ENCODE peak calls at places on chromosome 3, in five cellular contexts. V, F, I, P and Y are unnamed samples. For H3K36me3, the result is how much of the 10 kb centered on the place peaks cover.

GRCh38 chr3:8480699-8481098 is 20.9 kb upstream of the LMCD1 start:
- DNase-seq in V (no peak), F (no peak), I (no peak), P (no peak), Y (no peak)

GRCh38 chr3:142288032-142288638 is 62.8 kb upstream of the GK5 start:
- DNase-seq in V (no peak), F (no peak), I (no peak), P (no peak), Y (no peak)

GRCh38 chr3:69509288-69509687 is 123.4 kb upstream of the FRMD4B start:
- DNase-seq in V (no peak), F (no peak), I (no peak), P (no peak), Y (no peak)

GRCh38 chr3:190281308-190282051 is 40.8 kb downstream of the CLDN1 start:
- DNase-seq in V (peak), F (peak), I (no peak), P (no peak), Y (no peak)

GRCh38 chr3:190059242-190059590 is 61.5 kb downstream of the P3H2 start:
- DNase-seq in V (no peak), F (no peak), I (no peak), P (no peak), Y (no peak)

GRCh38 chr3:31934866-31935265 is 46.2 kb downstream of the OSBPL10 start:
- DNase-seq in V (no peak), F (no peak), I (no peak), P (no peak), Y (no peak)

GRCh38 chr3:147298511-147298982 is 107.8 kb downstream of the ZIC4 start:
- DNase-seq in V (peak), F (peak), I (no peak), P (no peak), Y (no peak)

GRCh38 chr3:77601853-77602440 is 562.0 kb downstream of the ROBO2 start:
- DNase-seq in V (no peak), F (no peak), I (no peak), P (no peak), Y (no peak)

GRCh38 chr3:80785475-80785874 is 976.0 kb downstream of the GBE1 start:
- DNase-seq in V (no peak), F (peak), I (no peak), P (no peak), Y (no peak)

GRCh38 chr3:58119221-58119620 is 91.6 kb downstream of the DNASE1L3 start:
- DNase-seq in V (no peak), F (no peak), I (no peak), P (no peak), Y (no peak)
- H3K36me3 ChIP-seq in V (under half), F (under half), I (half or more), P (half or more), Y (under half)

GRCh38 chr3:57691411-57692133 is 1.3 kb downstream of the DENND6A start:
- DNase-seq in V (peak), F (peak), I (peak), P (no peak), Y (no peak)
- H3K4me3 ChIP-seq in V (peak), F (peak), I (peak), P (peak), Y (peak)

GRCh38 chr3:43345877-43346276 is 59.5 kb downstream of the SNRK start:
- DNase-seq in V (no peak), F (no peak), I (peak), P (no peak), Y (no peak)
- H3K36me3 ChIP-seq in V (under half), F (under half), I (half or more), P (half or more), Y (under half)

GRCh38 chr3:25428950-25429349 is 887 bp downstream of the RARB start:
- DNase-seq in V (no peak), F (no peak), I (no peak), P (no peak), Y (no peak)

GRCh38 chr3:25426408-25426807 is 1.7 kb upstream of the RARB start:
- DNase-seq in V (no peak), F (no peak), I (no peak), P (no peak), Y (peak)

GRCh38 chr3:25428003-25428861 is at the start of gene RARB:
- DNase-seq in V (peak), F (peak), I (no peak), P (peak), Y (peak)

GRCh38 chr3:25429441-25429907 is 1.4 kb downstream of the RARB start:
- DNase-seq in V (no peak), F (no peak), I (no peak), P (no peak), Y (no peak)

GRCh38 chr3:25427155-25428002 is 684 bp upstream of the RARB start:
- DNase-seq in V (peak), F (no peak), I (no peak), P (no peak), Y (no peak)
- H3K4me3 ChIP-seq in V (peak), F (peak), I (no peak), P (peak), Y (peak)

GRCh38 chr3:13132281-13132680 is 59.1 kb upstream of the IQSEC1 start:
- DNase-seq in V (no peak), F (no peak), I (no peak), P (no peak), Y (no peak)
- H3K36me3 ChIP-seq in V (under half), F (under half), I (under half), P (under half), Y (under half)

DNA sequence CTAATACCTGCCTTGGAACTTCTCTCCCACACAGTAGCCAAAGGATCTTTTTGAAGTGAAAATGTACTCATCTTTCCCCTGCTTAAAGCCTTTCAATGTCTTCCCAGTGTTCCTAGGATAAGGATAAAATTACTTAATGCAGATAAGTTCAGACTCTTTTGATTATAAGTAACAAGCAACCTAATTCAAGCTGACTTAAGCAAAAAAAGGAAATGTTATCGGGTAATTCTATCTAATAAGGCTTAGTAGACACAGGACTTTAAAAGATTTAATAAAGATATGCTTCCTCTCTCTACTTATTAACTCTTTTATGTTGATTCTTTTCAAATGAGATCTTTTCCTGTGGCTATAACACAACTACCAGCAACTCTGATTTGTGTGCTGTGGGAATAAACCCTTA is 284.2 kb downstream of the OXSM start:
- DNase-seq in V (no peak), F (no peak), I (no peak), P (no peak), Y (no peak)
- H3K4me3 ChIP-seq in V (no peak), F (no peak), I (no peak), P (no peak), Y (no peak)

DNA sequence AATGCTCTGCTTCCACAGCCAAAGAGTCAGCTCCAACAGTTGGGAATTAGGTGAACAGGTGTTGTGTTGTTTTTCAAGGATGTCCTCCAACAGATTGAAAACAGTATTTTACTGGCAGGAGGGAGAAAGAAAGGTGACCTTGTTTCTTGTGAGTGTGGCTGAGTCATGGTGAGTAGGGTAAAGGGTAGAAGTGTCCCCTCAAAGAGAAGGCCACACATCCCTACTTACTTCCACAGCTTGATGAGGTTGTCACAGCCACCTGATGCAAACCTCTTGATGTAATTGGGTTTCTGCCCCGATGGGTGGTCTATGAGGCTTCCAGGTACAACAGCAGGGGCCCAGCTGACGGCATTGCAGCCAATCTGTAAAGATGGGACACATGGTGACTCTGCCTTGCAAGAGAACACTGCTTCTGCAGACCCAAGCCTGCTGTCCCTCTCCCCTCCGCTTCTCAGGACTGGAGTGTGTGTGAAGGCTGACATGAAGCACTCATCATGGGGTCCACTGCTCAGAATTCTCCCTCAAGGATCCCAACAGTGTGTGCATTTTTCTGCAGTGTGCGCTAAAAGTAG is 12.7 kb upstream of the GHRL start:
- DNase-seq in V (no peak), F (no peak), I (no peak), P (no peak), Y (no peak)
- H3K36me3 ChIP-seq in V (under half), F (half or more), I (half or more), P (half or more), Y (half or more)

DNA sequence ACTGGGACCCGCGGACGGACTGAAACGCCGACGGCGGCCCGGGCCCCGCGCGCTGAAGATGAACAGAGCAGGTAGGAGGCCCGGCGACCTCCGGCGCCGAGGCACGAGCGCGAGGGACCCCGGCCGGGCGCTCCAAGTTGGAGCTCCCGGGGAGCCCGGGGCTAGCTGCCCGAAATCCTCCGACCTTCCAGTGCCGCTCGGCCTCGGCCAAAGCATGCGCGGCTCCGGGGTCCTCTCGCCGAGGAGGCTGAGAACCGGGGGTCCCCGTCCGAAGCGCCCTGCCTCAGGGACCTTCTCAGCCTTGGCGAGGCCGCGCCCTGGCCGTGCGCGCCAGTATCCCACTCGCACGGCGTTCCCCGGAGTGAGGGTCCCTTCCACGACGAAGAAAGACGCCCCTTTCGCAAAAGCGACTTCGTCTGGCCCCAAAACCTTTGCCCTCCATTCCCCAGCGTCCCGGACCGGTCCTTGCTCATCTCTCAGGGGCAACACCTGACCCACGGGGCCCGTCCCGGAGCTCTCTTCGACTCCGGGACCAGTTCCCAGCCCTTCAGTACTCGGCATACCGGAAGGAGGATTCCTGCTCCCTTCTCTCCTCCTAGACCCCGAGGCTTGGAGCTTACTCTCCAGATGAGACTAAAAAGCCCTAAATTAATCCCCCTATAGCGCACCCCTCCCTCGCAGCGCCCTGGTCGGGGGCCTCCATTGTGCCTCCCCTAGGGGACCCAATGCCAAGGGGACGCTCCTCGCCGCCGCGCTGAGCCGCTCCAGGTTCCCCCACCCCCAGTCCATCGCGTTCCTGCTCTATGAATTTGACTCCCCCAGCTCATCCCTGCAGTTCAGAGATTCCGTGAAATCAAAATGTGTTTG is 7.7 kb upstream of the FGD5 start:
- DNase-seq in V (no peak), F (no peak), I (no peak), P (no peak), Y (peak)
- H3K4me3 ChIP-seq in V (no peak), F (no peak), I (no peak), P (peak), Y (peak)

DNA sequence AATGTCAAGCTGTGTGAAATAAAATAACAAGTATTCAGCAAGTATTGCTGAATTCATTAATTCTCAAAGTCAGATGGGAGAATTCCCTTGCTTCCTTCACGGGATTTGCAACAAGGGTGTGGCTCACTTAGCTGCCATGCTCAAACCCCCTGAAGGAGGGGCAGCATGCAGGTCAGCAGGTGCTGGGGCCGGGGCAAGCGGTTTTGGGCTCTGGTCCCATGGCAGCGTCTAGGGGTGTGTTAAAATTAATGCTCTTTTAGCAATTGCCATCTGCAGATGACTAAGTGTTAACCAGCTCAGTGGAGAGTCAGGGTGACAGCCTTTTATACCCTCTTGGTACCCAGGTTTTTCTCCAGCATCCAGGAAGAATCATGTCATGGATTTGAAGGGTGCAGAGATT is 40.0 kb upstream of the RBMS3 start:
- DNase-seq in V (no peak), F (no peak), I (no peak), P (no peak), Y (no peak)
- H3K36me3 ChIP-seq in V (under half), F (under half), I (under half), P (under half), Y (under half)

GRCh38 chr3:4721511-4721911 is 228.4 kb downstream of the ITPR1 start:
- DNase-seq in V (no peak), F (no peak), I (no peak), P (no peak), Y (no peak)
- H3K4me3 ChIP-seq in V (no peak), F (no peak), I (no peak), P (no peak), Y (no peak)